ENCODE peak calls at places on chromosome 20, in four cellular contexts. Z is sigmoid colon, E is skeletal muscle cell, C is cardiac fibroblast. N is an unnamed sample.

GRCh38 chr20:10649817-10650200 is 24.0 kb downstream of the JAG1 start:
- DNase-seq in Z (no peak), E (no peak), C (peak), N (no peak)

GRCh38 chr20:52103911-52104545 is 87.6 kb downstream of the ZFP64 start:
- DNase-seq in E (no peak), Z (peak), C (peak), N (peak)

GRCh38 chr20:21046413-21047070 is 59.6 kb downstream of the LINC00237 start:
- DNase-seq in C (no peak), E (no peak), Z (no peak), N (no peak)

GRCh38 chr20:57991211-57991841 is 237.1 kb downstream of the ANKRD60 start:
- DNase-seq in E (no peak), Z (no peak), C (no peak), N (peak)

GRCh38 chr20:52493177-52493711 is 301.7 kb upstream of the ZFP64 start:
- DNase-seq in C (peak), E (peak), Z (no peak), N (peak)

GRCh38 chr20:39823239-39823638 is 861.1 kb downstream of the DHX35 start:
- DNase-seq in Z (no peak), E (peak), C (peak), N (no peak)

GRCh38 chr20:32534661-32535240 is 50.4 kb downstream of the NOL4L start:
- DNase-seq in E (no peak), Z (no peak), C (no peak), N (no peak)

GRCh38 chr20:25084616-25085187 is 2.8 kb upstream of the VSX1 start:
- DNase-seq in Z (no peak), E (no peak), C (no peak), N (no peak)

GRCh38 chr20:7031222-7031621 is 263.7 kb downstream of the BMP2 start:
- DNase-seq in E (no peak), C (peak), Z (no peak), N (no peak)

GRCh38 chr20:9458075-9458818 is 56.1 kb upstream of the LAMP5 start:
- DNase-seq in C (peak), Z (no peak), E (peak), N (peak)

GRCh38 chr20:11995750-11996567 is 78.3 kb downstream of the BTBD3 start:
- DNase-seq in Z (no peak), C (no peak), E (no peak), N (peak)

GRCh38 chr20:14334306-14334930 is 3.0 kb downstream of the FLRT3 start:
- DNase-seq in C (peak), Z (peak), E (peak), N (peak)

GRCh38 chr20:46954490-46955038 is 59.9 kb downstream of the EYA2 start:
- DNase-seq in Z (peak), C (peak), E (peak), N (no peak)

GRCh38 chr20:23159256-23159922 is 73.3 kb upstream of the CD93 start:
- DNase-seq in Z (peak), C (no peak), E (no peak), N (no peak)

GRCh38 chr20:6471110-6471647 is 296.3 kb upstream of the BMP2 start:
- DNase-seq in E (no peak), C (no peak), Z (no peak), N (no peak)

GRCh38 chr20:775679-776135 is 7.4 kb upstream of the SLC52A3 start:
- DNase-seq in E (no peak), Z (no peak), C (no peak), N (no peak)

GRCh38 chr20:62875419-62876355 is 14.1 kb upstream of the TCFL5 start:
- DNase-seq in Z (peak), C (peak), E (no peak), N (peak)

GRCh38 chr20:7196481-7196880 is 429.0 kb downstream of the BMP2 start:
- DNase-seq in Z (no peak), C (peak), E (peak), N (no peak)

GRCh38 chr20:34516874-34517542 is 786 bp downstream of the DYNLRB1 start:
- DNase-seq in C (peak), Z (no peak), E (no peak), N (no peak)

GRCh38 chr20:50546729-50547314 is 36.6 kb downstream of the PTPN1 start:
- DNase-seq in E (no peak), Z (no peak), C (no peak), N (no peak)

GRCh38 chr20:63641146-63641791 is 12.0 kb downstream of the STMN3 start:
- DNase-seq in Z (no peak), E (no peak), C (no peak), N (peak)

GRCh38 chr20:48722002-48722731 is 105.6 kb downstream of the PREX1 start:
- DNase-seq in E (no peak), C (peak), Z (no peak), N (no peak)

GRCh38 chr20:53216856-53217576 is 244.9 kb downstream of the TSHZ2 start:
- DNase-seq in C (peak), E (no peak), Z (peak), N (peak)

GRCh38 chr20:38125157-38126056 is 39.7 kb downstream of the TGM2 start:
- DNase-seq in E (no peak), C (peak), Z (peak), N (no peak)

GRCh38 chr20:53343433-53343832 is 250.2 kb downstream of the ZNF217 start:
- DNase-seq in E (no peak), C (no peak), Z (no peak), N (no peak)

GRCh38 chr20:60095456-60095855 is 137.2 kb downstream of the CDH26 start:
- DNase-seq in Z (peak), E (no peak), C (peak), N (peak)

GRCh38 chr20:64048402-64049044 is 916 bp downstream of the SOX18 start:
- DNase-seq in C (no peak), E (no peak), Z (no peak), N (peak)

GRCh38 chr20:24763386-24764026 is 185.6 kb upstream of the CST7 start:
- DNase-seq in C (no peak), E (no peak), Z (no peak), N (no peak)

GRCh38 chr20:38748863-38749153 is 548 bp downstream of the ACTR5 start:
- DNase-seq in Z (no peak), C (no peak), E (no peak), N (no peak)

GRCh38 chr20:60586417-60587105 is 628.3 kb downstream of the CDH26 start:
- DNase-seq in Z (no peak), E (no peak), C (no peak), N (no peak)

GRCh38 chr20:23774081-23774480 is 23.3 kb upstream of the CST1 start:
- DNase-seq in Z (no peak), E (no peak), C (no peak), N (no peak)

GRCh38 chr20:676315-676937 is 824 bp upstream of the SCRT2 start:
- DNase-seq in E (no peak), Z (no peak), C (no peak), N (no peak)

GRCh38 chr20:17895641-17896246 is 72.8 kb downstream of the SNX5 start:
- DNase-seq in E (no peak), Z (peak), C (peak), N (no peak)

GRCh38 chr20:49899551-49900383 is 15.6 kb downstream of the SPATA2 start:
- DNase-seq in Z (peak), E (no peak), C (no peak), N (no peak)

GRCh38 chr20:5886788-5887187 is 63.5 kb downstream of the TRMT6 start:
- DNase-seq in C (peak), E (no peak), Z (no peak), N (peak)

GRCh38 chr20:17493173-17493572 is 38.0 kb downstream of the BFSP1 start:
- DNase-seq in Z (peak), E (no peak), C (no peak), N (no peak)

GRCh38 chr20:47795214-47795667 is 10.0 kb upstream of the SULF2 start:
- DNase-seq in E (no peak), Z (no peak), C (no peak), N (peak)

GRCh38 chr20:6228302-6228843 is 105.5 kb upstream of the FERMT1 start:
- DNase-seq in E (no peak), Z (no peak), C (no peak), N (no peak)

GRCh38 chr20:44401052-44401769 is 45.7 kb downstream of the HNF4A start:
- DNase-seq in E (no peak), C (no peak), Z (no peak), N (no peak)
- H3K4me3 ChIP-seq in E (no peak), C (no peak), Z (no peak), N (no peak)

GRCh38 chr20:3681352-3681930 is 369 bp downstream of the ADAM33 start:
- DNase-seq in C (no peak), E (no peak), Z (peak), N (no peak)
- H3K4me3 ChIP-seq in C (peak), E (peak), Z (peak), N (no peak)

GRCh38 chr20:8229090-8229489 is 97.0 kb downstream of the PLCB1 start:
- DNase-seq in Z (no peak), C (no peak), E (no peak), N (no peak)
- H3K4me3 ChIP-seq in Z (no peak), C (no peak), E (no peak), N (no peak)

GRCh38 chr20:36439731-36440072 is 101.6 kb upstream of the MYL9 start:
- DNase-seq in Z (no peak), C (no peak), E (no peak), N (no peak)

GRCh38 chr20:36439040-36439730 is 102.1 kb upstream of the MYL9 start:
- DNase-seq in E (no peak), Z (no peak), C (peak), N (peak)

GRCh38 chr20:36432096-36432495 is 109.2 kb upstream of the MYL9 start:
- DNase-seq in C (no peak), Z (no peak), E (no peak), N (no peak)

GRCh38 chr20:36434383-36434782 is 106.9 kb upstream of the MYL9 start:
- DNase-seq in Z (no peak), E (no peak), C (no peak), N (no peak)

GRCh38 chr20:36435799-36436541 is 105.3 kb upstream of the MYL9 start:
- DNase-seq in Z (peak), E (peak), C (peak), N (peak)
- H3K4me3 ChIP-seq in Z (peak), E (peak), C (peak), N (no peak)

DNA sequence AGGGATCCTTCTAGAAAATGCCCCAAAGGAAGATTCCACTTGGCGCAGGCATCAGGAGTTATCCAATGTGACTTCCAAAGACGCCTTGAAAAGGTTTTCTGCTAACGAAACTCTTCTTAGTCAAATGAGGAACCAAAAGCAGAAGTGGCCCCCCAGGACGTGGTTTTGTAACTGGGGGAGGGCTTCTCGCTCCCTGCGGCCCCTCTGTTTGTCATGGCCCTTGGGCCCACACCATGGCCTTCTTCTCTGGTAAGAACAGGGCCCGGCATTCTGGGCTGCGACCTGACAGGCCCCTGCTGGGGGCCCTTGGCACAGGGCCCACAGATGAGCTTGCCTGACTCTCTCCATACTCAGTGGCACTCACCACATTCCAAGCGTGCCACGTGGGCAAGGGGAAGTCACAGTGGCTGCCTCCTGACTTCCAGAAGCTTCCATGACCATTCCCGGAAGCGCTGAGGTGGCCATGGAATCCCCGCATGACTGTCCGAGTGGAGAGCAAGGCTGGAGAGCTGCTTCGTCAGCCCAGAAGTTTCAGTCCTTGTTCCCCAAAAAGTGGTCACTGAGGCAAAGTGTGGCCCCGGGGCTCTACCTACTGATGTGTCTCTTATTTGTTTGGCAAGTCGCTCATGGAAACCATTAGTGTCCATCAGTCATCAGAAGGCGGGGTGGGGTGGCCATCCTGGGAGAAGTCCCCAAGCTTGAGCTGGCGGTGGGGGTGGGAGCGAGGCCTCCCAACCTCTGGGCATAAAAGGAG is 881 bp upstream of the CTSZ start:
- DNase-seq in C (no peak), Z (peak), E (no peak), N (no peak)
- H3K4me3 ChIP-seq in C (no peak), Z (no peak), E (no peak), N (no peak)

GRCh38 chr20:41249371-41249770 is 68.2 kb downstream of the ZHX3 start:
- DNase-seq in E (peak), Z (peak), C (peak), N (no peak)
- H3K4me3 ChIP-seq in E (peak), Z (no peak), C (no peak), N (no peak)

N was measured in cardiac muscle cell.